ENCODE peak calls at places on chromosomes 5 and 9, in four cellular contexts. One of them, this sample, is unnamed.

GRCh38 chr5:9387879-9388278 is 158.0 kb downstream of the SEMA5A start:
- DNase-seq in right atrium auricular region: no peak
- DNase-seq in cardiac muscle cell: no peak
- DNase-seq in right lobe of liver: no peak
- DNase-seq in this sample: no peak

GRCh38 chr5:35924122-35924949 is 14.1 kb downstream of the CAPSL start:
- DNase-seq in right atrium auricular region: no peak
- DNase-seq in cardiac muscle cell: no peak
- DNase-seq in right lobe of liver: no peak
- DNase-seq in this sample: no peak

GRCh38 chr5:134240421-134240962 is 14.6 kb upstream of the PPP2CA start:
- DNase-seq in right atrium auricular region: no peak
- DNase-seq in right lobe of liver: no peak
- DNase-seq in cardiac muscle cell: peak; percentile 72
- DNase-seq in this sample: no peak

GRCh38 chr5:63573402-63573801 is 388.8 kb downstream of the HTR1A start:
- DNase-seq in right atrium auricular region: no peak
- DNase-seq in right lobe of liver: no peak
- DNase-seq in cardiac muscle cell: no peak
- DNase-seq in this sample: no peak

GRCh38 chr5:66344544-66344943 is 200.4 kb downstream of the SREK1 start:
- DNase-seq in right atrium auricular region: no peak
- DNase-seq in cardiac muscle cell: no peak
- DNase-seq in right lobe of liver: no peak
- DNase-seq in this sample: no peak

GRCh38 chr9:135474915-135475314 is 4.7 kb upstream of the PPP1R26 start:
- DNase-seq in cardiac muscle cell: peak; percentile 72
- DNase-seq in right lobe of liver: no peak
- DNase-seq in right atrium auricular region: no peak
- DNase-seq in this sample: no peak

GRCh38 chr9:95055337-95055850 is 262.1 kb downstream of the FANCC start:
- DNase-seq in cardiac muscle cell: no peak
- DNase-seq in right atrium auricular region: no peak
- DNase-seq in right lobe of liver: no peak
- DNase-seq in this sample: no peak

GRCh38 chr9:77751341-77752091 is 103.4 kb upstream of the GNA14 start:
- DNase-seq in right lobe of liver: no peak
- DNase-seq in right atrium auricular region: no peak
- DNase-seq in cardiac muscle cell: peak; percentile 65
- DNase-seq in this sample: no peak

GRCh38 chr5:19531374-19531952 is 456.5 kb downstream of the CDH18 start:
- DNase-seq in right lobe of liver: no peak
- DNase-seq in cardiac muscle cell: no peak
- DNase-seq in right atrium auricular region: no peak
- DNase-seq in this sample: no peak

GRCh38 chr5:93245226-93245625 is 335.8 kb downstream of the NR2F1-AS1 start:
- DNase-seq in right lobe of liver: no peak
- DNase-seq in cardiac muscle cell: no peak
- DNase-seq in right atrium auricular region: no peak
- DNase-seq in this sample: no peak

GRCh38 chr5:89343666-89344065 is 460.7 kb upstream of the MEF2C start:
- DNase-seq in cardiac muscle cell: no peak
- DNase-seq in right lobe of liver: no peak
- DNase-seq in right atrium auricular region: no peak
- DNase-seq in this sample: peak; percentile 31

GRCh38 chr5:67319935-67320725 is 123.5 kb upstream of the CD180 start:
- DNase-seq in cardiac muscle cell: no peak
- DNase-seq in right atrium auricular region: no peak
- DNase-seq in right lobe of liver: no peak
- DNase-seq in this sample: no peak

GRCh38 chr9:37929441-37929895 is 25.5 kb upstream of the SLC25A51 start:
- DNase-seq in right atrium auricular region: no peak
- DNase-seq in right lobe of liver: no peak
- DNase-seq in cardiac muscle cell: no peak
- DNase-seq in this sample: no peak

GRCh38 chr9:129111762-129112151 is 542 bp downstream of the PTPA start:
- DNase-seq in right atrium auricular region: no peak
- DNase-seq in right lobe of liver: no peak
- DNase-seq in cardiac muscle cell: peak; percentile 38
- DNase-seq in this sample: peak; percentile 47

GRCh38 chr9:125919565-125919964 is 172.4 kb downstream of the PBX3 start:
- DNase-seq in cardiac muscle cell: no peak
- DNase-seq in right lobe of liver: no peak
- DNase-seq in right atrium auricular region: no peak
- DNase-seq in this sample: no peak

GRCh38 chr5:53381-54174 is 38.4 kb upstream of the PLEKHG4B start:
- DNase-seq in right atrium auricular region: no peak
- DNase-seq in right lobe of liver: no peak
- DNase-seq in cardiac muscle cell: peak; percentile 80
- DNase-seq in this sample: peak; percentile 34

GRCh38 chr5:116454417-116454927 is 120.2 kb downstream of the SEMA6A start:
- DNase-seq in right atrium auricular region: no peak
- DNase-seq in right lobe of liver: no peak
- DNase-seq in cardiac muscle cell: no peak
- DNase-seq in this sample: no peak

GRCh38 chr5:40485021-40485998 is 194.4 kb upstream of the PTGER4 start:
- DNase-seq in right lobe of liver: no peak
- DNase-seq in cardiac muscle cell: no peak
- DNase-seq in right atrium auricular region: no peak
- DNase-seq in this sample: no peak

GRCh38 chr9:90857103-90857502 is 55.5 kb downstream of the SYK start:
- DNase-seq in right atrium auricular region: no peak
- DNase-seq in cardiac muscle cell: no peak
- DNase-seq in right lobe of liver: no peak
- DNase-seq in this sample: no peak
- H3K36me3 ChIP-seq in right atrium auricular region: no peaks in the 10 kb centered on the region
- H3K36me3 ChIP-seq in cardiac muscle cell: no peaks in the 10 kb centered on the region
- H3K36me3 ChIP-seq in right lobe of liver: no peaks in the 10 kb centered on the region
- H3K36me3 ChIP-seq in this sample: no peaks in the 10 kb centered on the region

GRCh38 chr5:154603978-154604679 is 126.1 kb upstream of the HAND1 start:
- DNase-seq in right atrium auricular region: no peak
- DNase-seq in right lobe of liver: no peak
- DNase-seq in cardiac muscle cell: peak; percentile 90
- DNase-seq in this sample: peak; percentile 47
- H3K4me3 ChIP-seq in right atrium auricular region: peak overlapping the region; percentile 24
- H3K4me3 ChIP-seq in right lobe of liver: no peak overlapping the region
- H3K4me3 ChIP-seq in cardiac muscle cell: no peak overlapping the region
- H3K4me3 ChIP-seq in this sample: no peak overlapping the region

GRCh38 chr9:120505186-120505585 is 74.8 kb downstream of the CDK5RAP2 start:
- DNase-seq in cardiac muscle cell: no peak
- DNase-seq in right atrium auricular region: no peak
- DNase-seq in right lobe of liver: no peak
- DNase-seq in this sample: no peak
- TF ChIP-seq CTCF in cardiac muscle cell: peak; percentile 31
- TF ChIP-seq CTCF in right atrium auricular region: no peak
- TF ChIP-seq CTCF in right lobe of liver: peak; percentile 47
- TF ChIP-seq CTCF in this sample: no peak

GRCh38 chr9:21482213-21482612 is at the start of gene IFNE:
- DNase-seq in right lobe of liver: no peak
- DNase-seq in cardiac muscle cell: no peak
- DNase-seq in right atrium auricular region: no peak
- DNase-seq in this sample: no peak

GRCh38 chr9:21481470-21482057 is 549 bp downstream of the IFNE start:
- DNase-seq in right atrium auricular region: no peak
- DNase-seq in right lobe of liver: no peak
- DNase-seq in cardiac muscle cell: no peak
- DNase-seq in this sample: no peak

GRCh38 chr9:21477466-21477865 is 4.6 kb downstream of the IFNE start:
- DNase-seq in cardiac muscle cell: no peak
- DNase-seq in right atrium auricular region: no peak
- DNase-seq in right lobe of liver: no peak
- DNase-seq in this sample: no peak

GRCh38 chr9:21473236-21473635 is 8.9 kb downstream of the IFNE start:
- DNase-seq in right lobe of liver: no peak
- DNase-seq in right atrium auricular region: no peak
- DNase-seq in cardiac muscle cell: no peak
- DNase-seq in this sample: no peak

DNA sequence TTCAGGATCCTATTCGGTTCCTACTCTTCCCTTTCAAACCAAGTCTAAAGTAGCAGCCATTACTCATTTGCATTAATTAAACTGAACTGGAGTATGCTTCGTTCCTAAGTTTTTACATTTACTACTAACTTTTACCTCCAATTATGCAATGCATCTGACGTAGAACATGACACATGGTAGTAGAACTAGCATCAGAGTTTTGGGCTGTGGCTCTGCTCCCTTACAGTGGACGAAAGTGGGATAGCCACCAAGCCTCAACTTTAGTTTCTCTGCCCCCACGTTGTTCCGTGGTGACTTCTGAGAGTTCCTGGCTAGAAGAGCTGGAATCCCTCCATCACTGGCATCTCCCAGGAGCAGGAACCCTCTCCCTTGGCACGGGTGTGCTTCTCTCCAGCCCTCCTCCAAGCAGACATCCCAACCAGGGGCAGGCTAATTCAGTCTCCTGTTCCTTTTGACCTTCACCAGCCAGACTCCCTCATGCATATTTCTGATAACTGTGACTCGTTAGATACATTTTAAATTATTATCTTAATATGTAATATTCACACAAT is 2.9 kb downstream of the IFNE start:
- DNase-seq in right atrium auricular region: no peak
- DNase-seq in right lobe of liver: no peak
- DNase-seq in cardiac muscle cell: no peak
- DNase-seq in this sample: no peak
- H3K36me3 ChIP-seq in right atrium auricular region: no peaks in the 10 kb centered on the region
- H3K36me3 ChIP-seq in right lobe of liver: no peaks in the 10 kb centered on the region
- H3K36me3 ChIP-seq in cardiac muscle cell: no peaks in the 10 kb centered on the region
- H3K36me3 ChIP-seq in this sample: no peaks in the 10 kb centered on the region

GRCh38 chr5:78671609-78672008 is 23.0 kb upstream of the LHFPL2 start:
- DNase-seq in cardiac muscle cell: no peak
- DNase-seq in right atrium auricular region: no peak
- DNase-seq in right lobe of liver: no peak
- DNase-seq in this sample: no peak
- H3K4me3 ChIP-seq in cardiac muscle cell: no peak overlapping the region
- H3K4me3 ChIP-seq in right atrium auricular region: no peak overlapping the region
- H3K4me3 ChIP-seq in right lobe of liver: no peak overlapping the region
- H3K4me3 ChIP-seq in this sample: no peak overlapping the region

DNA sequence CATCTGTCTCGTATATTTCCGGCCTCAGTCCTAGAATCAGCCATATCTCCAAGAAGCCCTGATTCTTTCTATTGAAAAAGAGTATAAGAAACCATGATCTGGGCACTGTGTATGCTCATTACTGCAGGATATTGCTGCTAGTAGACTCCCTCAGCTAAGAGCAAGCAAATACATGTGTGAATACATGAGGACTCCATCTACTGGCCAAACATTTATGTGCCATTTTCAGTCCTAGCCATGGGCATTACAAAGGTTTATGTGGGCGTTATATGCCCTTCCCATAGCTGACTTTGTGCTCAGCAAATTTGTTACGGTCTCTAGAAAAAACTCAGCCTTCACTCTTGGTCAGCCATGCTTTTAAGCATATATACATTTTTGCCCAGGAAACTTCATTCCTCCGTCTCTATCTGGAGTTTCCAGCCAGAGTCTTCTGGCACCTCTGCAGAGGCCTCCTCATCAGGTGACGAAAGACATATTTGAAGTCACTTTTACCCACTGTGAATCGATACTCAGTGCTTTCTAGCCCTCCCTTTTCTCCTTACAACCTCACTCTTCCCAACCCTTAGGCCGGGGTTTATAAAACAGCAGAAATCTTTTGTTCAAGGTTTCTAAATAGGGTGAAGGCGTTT is 1495.6 kb upstream of the CDH6 start:
- DNase-seq in cardiac muscle cell: peak; percentile 64
- DNase-seq in right lobe of liver: no peak
- DNase-seq in right atrium auricular region: no peak
- DNase-seq in this sample: no peak
- TF ChIP-seq CTCF in cardiac muscle cell: no peak
- TF ChIP-seq CTCF in right lobe of liver: no peak
- TF ChIP-seq CTCF in right atrium auricular region: no peak
- TF ChIP-seq CTCF in this sample: no peak

GRCh38 chr5:79663212-79663611 is 26.4 kb upstream of the CMYA5 start:
- DNase-seq in cardiac muscle cell: no peak
- DNase-seq in right lobe of liver: no peak
- DNase-seq in right atrium auricular region: no peak
- DNase-seq in this sample: no peak

GRCh38 chr5:79672392-79672791 is 17.2 kb upstream of the CMYA5 start:
- DNase-seq in cardiac muscle cell: no peak
- DNase-seq in right lobe of liver: no peak
- DNase-seq in right atrium auricular region: no peak
- DNase-seq in this sample: no peak

DNA sequence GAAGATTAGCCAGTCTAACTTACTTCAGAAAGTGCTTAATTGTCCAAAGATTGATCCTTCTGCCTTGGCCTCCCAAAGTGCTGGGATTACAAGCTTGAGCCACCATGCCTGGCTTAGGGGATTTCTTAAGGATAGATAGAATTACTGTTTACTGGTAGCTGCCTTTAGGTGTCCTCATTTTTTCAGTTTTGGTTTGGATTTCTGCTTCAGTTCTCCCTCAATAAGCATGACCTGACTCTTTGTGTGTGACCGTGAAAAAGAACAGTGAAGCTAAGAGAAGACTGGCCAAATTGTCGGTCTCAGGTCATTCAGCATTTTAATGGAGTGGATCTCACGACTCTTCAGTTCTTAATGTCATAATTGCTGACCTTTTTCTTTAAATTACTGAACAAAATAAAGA is 22.9 kb upstream of the CMYA5 start:
- DNase-seq in cardiac muscle cell: no peak
- DNase-seq in right lobe of liver: no peak
- DNase-seq in right atrium auricular region: no peak
- DNase-seq in this sample: no peak
- H3K36me3 ChIP-seq in cardiac muscle cell: peaks cover 33% of the 10 kb centered on the region
- H3K36me3 ChIP-seq in right lobe of liver: no peaks in the 10 kb centered on the region
- H3K36me3 ChIP-seq in right atrium auricular region: peaks cover 34% of the 10 kb centered on the region
- H3K36me3 ChIP-seq in this sample: peaks cover 3% of the 10 kb centered on the region

GRCh38 chr5:10559883-10560282 is 4.0 kb upstream of the ANKRD33B start:
- DNase-seq in cardiac muscle cell: no peak
- DNase-seq in right atrium auricular region: no peak
- DNase-seq in right lobe of liver: no peak
- DNase-seq in this sample: no peak

GRCh38 chr5:10556893-10557746 is 6.8 kb upstream of the ANKRD33B start:
- DNase-seq in right lobe of liver: no peak
- DNase-seq in cardiac muscle cell: no peak
- DNase-seq in right atrium auricular region: no peak
- DNase-seq in this sample: no peak

GRCh38 chr5:10559151-10559550 is 4.7 kb upstream of the ANKRD33B start:
- DNase-seq in cardiac muscle cell: no peak
- DNase-seq in right atrium auricular region: no peak
- DNase-seq in right lobe of liver: no peak
- DNase-seq in this sample: no peak

GRCh38 chr5:10556331-10556807 is 7.5 kb upstream of the ANKRD33B start:
- DNase-seq in cardiac muscle cell: no peak
- DNase-seq in right atrium auricular region: no peak
- DNase-seq in right lobe of liver: no peak
- DNase-seq in this sample: no peak

DNA sequence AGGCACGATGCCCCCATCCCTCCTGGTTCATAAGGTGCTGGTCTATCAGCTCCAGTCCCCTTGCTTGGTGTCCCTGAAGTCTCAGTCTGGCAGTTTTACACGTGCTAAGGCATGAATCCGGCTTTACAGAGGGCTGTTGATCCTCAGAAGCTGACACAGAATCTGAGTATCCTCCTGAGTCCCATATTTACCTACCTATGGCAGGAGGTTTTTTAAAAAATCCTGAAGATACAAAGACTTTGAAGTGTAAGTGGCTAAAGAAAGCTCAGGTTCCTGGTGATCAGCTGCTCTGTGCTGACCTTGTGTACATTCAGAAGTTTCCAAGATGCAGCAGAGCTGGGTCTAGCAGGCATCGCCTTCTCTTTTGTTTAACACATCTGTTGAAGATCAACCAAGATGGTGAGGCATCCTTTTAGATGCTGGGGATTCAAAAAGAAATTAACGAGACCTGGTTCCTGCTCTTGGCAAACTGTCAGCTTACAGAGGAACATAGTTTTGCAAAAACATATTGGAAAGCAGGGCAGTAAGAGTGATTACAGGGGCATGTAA is 6.0 kb upstream of the ANKRD33B start:
- DNase-seq in right lobe of liver: no peak
- DNase-seq in cardiac muscle cell: no peak
- DNase-seq in right atrium auricular region: no peak
- DNase-seq in this sample: no peak
- H3K4me3 ChIP-seq in right lobe of liver: no peak overlapping the region
- H3K4me3 ChIP-seq in cardiac muscle cell: no peak overlapping the region
- H3K4me3 ChIP-seq in right atrium auricular region: no peak overlapping the region
- H3K4me3 ChIP-seq in this sample: no peak overlapping the region

This sample was measured in lung.